ENCODE peak calls at places on chromosomes 3 and 15, in six cellular contexts. D, G, F, T, W and U are unnamed samples. For H3K4me1, the result is how much of the 10 kb centered on the place peaks cover.

GRCh38 chr15:66502491-66502890 is 2.2 kb downstream of the RPL4 start:
- DNase-seq in D (no peak), G (no peak), F (no peak), T (no peak), W (no peak), U (no peak)

GRCh38 chr3:150345021-150345538 is 63.0 kb upstream of the TSC22D2 start:
- DNase-seq in D (peak), G (no peak), F (no peak), T (no peak), W (peak), U (no peak)

GRCh38 chr3:146589899-146590508 is 15.1 kb downstream of the PLSCR5 start:
- DNase-seq in D (peak), G (peak), F (no peak), T (no peak), W (peak), U (peak)

GRCh38 chr3:46282041-46282440 is 39.8 kb downstream of the CCR3 start:
- DNase-seq in D (no peak), G (no peak), F (no peak), T (no peak), W (no peak), U (no peak)

GRCh38 chr15:96327155-96327741 is 3.3 kb upstream of the NR2F2 start:
- DNase-seq in D (peak), G (peak), F (no peak), T (peak), W (peak), U (no peak)

GRCh38 chr15:51688863-51689262 is 7.6 kb downstream of the SCG3 start:
- DNase-seq in D (no peak), G (peak), F (no peak), T (no peak), W (no peak), U (no peak)

GRCh38 chr3:13537926-13538325 is 11.0 kb upstream of the FBLN2 start:
- DNase-seq in D (peak), G (peak), F (no peak), T (no peak), W (no peak), U (no peak)

GRCh38 chr3:24299801-24300626 is 194.6 kb downstream of the THRB start:
- DNase-seq in D (no peak), G (no peak), F (no peak), T (no peak), W (no peak), U (no peak)

GRCh38 chr15:85477730-85478129 is 97.3 kb downstream of the AKAP13 start:
- DNase-seq in D (no peak), G (no peak), F (no peak), T (no peak), W (no peak), U (no peak)
- H3K9ac ChIP-seq in D (no peak), G (no peak), F (no peak), T (no peak), W (no peak), U (no peak)

DNA sequence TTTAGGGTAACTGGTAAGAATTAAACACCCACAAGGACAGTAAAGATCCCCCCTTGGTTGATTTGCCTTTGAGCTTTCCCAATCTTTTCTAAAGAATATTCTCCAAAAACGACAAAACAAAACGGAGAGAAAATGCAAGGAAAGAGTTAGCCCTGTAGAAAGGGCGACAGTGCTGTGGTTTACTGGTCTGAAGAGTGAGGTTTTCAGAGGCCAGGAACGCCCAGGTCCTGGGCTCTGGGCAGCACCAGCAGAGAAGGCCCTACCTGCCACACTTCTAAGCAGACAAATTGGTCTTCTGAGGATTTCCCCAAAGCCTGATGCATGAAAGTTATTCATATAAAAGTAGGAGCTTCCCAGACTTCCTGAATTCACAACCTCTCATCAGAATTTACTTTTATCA is 119.3 kb downstream of the KCNMB2 start:
- DNase-seq in D (no peak), G (no peak), F (no peak), T (no peak), W (no peak), U (no peak)
- TF ChIP-seq ZNF274 in D (no peak), G (no peak), F (no peak), T (no peak), W (no peak), U (no peak)

GRCh38 chr3:16908408-16908807 is 23.7 kb downstream of the PLCL2 start:
- DNase-seq in D (no peak), G (no peak), F (no peak), T (no peak), W (no peak), U (no peak)

GRCh38 chr3:16908006-16908405 is 23.3 kb downstream of the PLCL2 start:
- DNase-seq in D (no peak), G (no peak), F (no peak), T (no peak), W (no peak), U (no peak)

GRCh38 chr3:16907245-16907644 is 22.5 kb downstream of the PLCL2 start:
- DNase-seq in D (no peak), G (peak), F (no peak), T (no peak), W (no peak), U (no peak)

GRCh38 chr3:16906679-16907078 is 21.9 kb downstream of the PLCL2 start:
- DNase-seq in D (no peak), G (no peak), F (no peak), T (no peak), W (no peak), U (no peak)

GRCh38 chr3:16905704-16906103 is 20.9 kb downstream of the PLCL2 start:
- DNase-seq in D (no peak), G (no peak), F (no peak), T (no peak), W (no peak), U (no peak)
- H3K4me1 ChIP-seq in D (under half), G (under half), F (under half), T (under half), W (under half), U (under half)

GRCh38 chr3:64898941-64899340 is 211.1 kb upstream of the ADAMTS9 start:
- DNase-seq in D (no peak), G (no peak), F (no peak), T (no peak), W (no peak), U (no peak)

GRCh38 chr3:64900220-64900619 is 212.4 kb upstream of the ADAMTS9 start:
- DNase-seq in D (no peak), G (no peak), F (no peak), T (no peak), W (no peak), U (no peak)

GRCh38 chr3:64902991-64903390 is 215.2 kb upstream of the ADAMTS9 start:
- DNase-seq in D (no peak), G (no peak), F (no peak), T (no peak), W (no peak), U (no peak)

GRCh38 chr3:64900916-64901903 is 213.4 kb upstream of the ADAMTS9 start:
- DNase-seq in D (no peak), G (no peak), F (no peak), T (no peak), W (no peak), U (no peak)

GRCh38 chr3:64902117-64902516 is 214.3 kb upstream of the ADAMTS9 start:
- DNase-seq in D (no peak), G (no peak), F (no peak), T (no peak), W (no peak), U (no peak)
- H3K9ac ChIP-seq in D (no peak), G (no peak), F (no peak), T (no peak), W (no peak), U (no peak)

DNA sequence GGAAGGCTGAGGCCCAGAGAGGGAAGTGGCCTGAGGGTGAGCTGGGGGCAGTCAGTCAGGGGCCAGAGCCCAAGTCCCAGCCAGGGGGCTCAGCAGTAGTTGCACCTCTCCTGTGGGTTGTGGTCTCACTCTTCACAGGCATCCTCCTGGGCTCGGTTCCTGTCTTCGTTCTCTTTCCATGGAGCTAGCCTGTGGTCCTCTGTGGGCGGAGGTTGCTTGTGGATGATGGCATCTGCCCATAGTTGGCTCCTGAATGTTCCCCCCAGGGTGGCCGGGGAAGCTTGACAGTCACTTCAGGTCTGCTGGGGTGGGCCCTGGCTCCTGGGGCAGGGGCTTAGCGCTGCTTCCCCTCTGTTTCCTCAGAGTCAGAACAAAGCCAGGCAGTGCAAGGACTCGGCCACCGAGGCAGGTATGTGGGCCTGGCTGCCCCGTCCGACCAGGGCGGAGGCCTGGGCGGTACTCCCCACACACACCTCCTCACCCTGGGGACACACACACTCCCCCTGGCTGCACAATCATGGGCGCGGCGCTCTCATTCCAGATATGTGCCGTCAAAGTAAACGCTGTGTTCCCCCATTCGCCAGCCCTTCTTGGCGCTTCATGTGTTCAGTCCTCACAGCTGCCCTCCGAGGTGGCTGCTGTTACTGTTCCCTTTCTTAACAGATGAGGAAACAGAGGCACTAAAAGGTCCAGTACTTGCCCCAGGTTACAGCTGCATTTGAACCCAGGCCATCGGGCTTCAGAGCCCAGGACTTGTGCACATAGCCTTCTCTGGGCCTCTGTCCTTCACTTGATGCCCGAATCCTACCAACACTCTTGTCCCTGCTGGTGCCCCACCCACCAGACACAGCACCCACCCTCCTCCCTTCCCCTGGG is 34.5 kb downstream of the PSTPIP1 start:
- DNase-seq in D (no peak), G (peak), F (peak), T (no peak), W (no peak), U (no peak)
- TF ChIP-seq ZNF274 in D (no peak), G (no peak), F (no peak), T (no peak), W (no peak), U (no peak)

GRCh38 chr15:69756440-69756839 is 303.8 kb downstream of the RPLP1 start:
- DNase-seq in D (no peak), G (no peak), F (no peak), T (no peak), W (no peak), U (no peak)

GRCh38 chr15:69753867-69754266 is 301.2 kb downstream of the RPLP1 start:
- DNase-seq in D (no peak), G (no peak), F (no peak), T (no peak), W (no peak), U (no peak)

GRCh38 chr15:69757186-69757585 is 304.6 kb downstream of the RPLP1 start:
- DNase-seq in D (no peak), G (no peak), F (no peak), T (no peak), W (no peak), U (no peak)

GRCh38 chr15:69754313-69754712 is 301.7 kb downstream of the RPLP1 start:
- DNase-seq in D (no peak), G (no peak), F (no peak), T (no peak), W (no peak), U (no peak)

DNA sequence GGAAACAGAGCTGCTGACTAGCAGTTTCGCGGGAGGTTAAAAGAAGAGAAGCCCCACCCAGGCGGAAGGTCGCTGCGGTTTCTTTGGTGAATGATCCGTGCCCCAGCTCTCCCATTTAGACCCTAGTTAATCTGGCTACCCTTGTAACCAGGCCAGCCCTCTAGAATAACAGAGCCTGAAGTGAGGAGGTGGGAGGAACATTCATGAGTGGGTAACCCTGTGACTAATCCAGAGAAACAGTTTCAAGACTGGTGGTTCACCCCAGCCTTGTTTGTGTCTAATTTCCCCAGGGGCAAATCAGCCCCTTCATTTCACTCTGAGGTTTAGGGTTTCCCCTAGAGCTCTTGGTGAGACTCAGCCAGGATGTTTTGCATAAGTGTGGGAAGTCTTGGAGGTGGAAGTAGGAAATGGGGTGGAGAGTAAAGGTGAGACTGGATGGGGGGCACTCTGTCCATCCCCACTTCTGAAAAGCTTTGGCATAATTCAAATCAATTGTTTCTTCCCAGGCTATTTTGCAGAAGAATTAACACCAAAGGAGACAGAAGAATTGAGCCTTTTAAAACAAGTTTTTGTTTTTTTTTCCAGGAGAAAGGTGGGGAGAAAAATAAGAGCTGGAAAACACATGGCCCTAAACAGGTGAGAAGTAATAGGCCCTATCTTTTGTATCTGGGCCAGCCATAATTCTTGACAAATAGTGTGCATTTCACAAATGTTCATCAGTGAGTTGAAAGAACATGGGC is 303.1 kb downstream of the RPLP1 start:
- DNase-seq in D (no peak), G (no peak), F (no peak), T (peak), W (no peak), U (no peak)
- H3K4me1 ChIP-seq in D (under half), G (under half), F (under half), T (under half), W (under half), U (under half)

DNA sequence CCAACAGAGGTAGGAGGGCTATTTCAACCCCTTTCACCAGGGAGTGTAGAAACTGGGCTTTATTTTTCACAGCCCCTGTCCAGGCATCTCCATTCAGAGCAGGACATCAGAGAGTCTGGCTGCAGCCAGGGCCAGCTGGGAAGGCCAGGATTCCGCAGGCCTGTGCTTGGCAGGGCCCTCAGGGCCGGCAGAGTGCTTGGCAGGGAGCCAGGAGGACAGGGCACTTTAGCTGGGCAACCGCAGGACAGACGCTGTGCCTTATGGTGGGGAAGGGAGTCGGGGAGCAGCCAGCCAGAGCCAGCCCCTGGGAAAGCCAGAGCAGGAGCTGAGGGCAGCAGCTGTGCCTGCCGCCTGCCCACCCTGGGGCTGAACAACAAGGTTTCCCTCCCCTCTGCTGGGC is 34.5 kb upstream of the IQCF6 start:
- DNase-seq in D (no peak), G (no peak), F (no peak), T (no peak), W (no peak), U (no peak)
- H3K9ac ChIP-seq in D (no peak), G (no peak), F (no peak), T (no peak), W (no peak), U (no peak)